ENCODE peak calls at places on chromosomes 13 and 19, in nine cellular contexts. F, Y, A, N, L, B, R, V and T are unnamed samples.
A peak's percentile ranks its signal among the peaks of the same experiment; 100 is the strongest.

GRCh38 chr19:36125557-36125956 is 10.3 kb downstream of the TBCB start:
- DNase-seq in N (no peak), A (no peak), L (no peak), B (no peak), V (no peak), R (no peak), Y (no peak), F (no peak), T (no peak)

GRCh38 chr13:77697208-77698103 is at the start of gene SLAIN1:
- DNase-seq in N (peak; percentile 93), V (peak; percentile 85), R (peak; percentile 75), F (no peak), Y (peak; percentile 87), L (peak; percentile 85), B (peak; percentile 83), A (peak; percentile 94), T (peak; percentile 37)

GRCh38 chr13:35791191-35791902 is 314.9 kb upstream of the MAB21L1 start:
- DNase-seq in Y (no peak), A (no peak), V (no peak), N (no peak), B (no peak), R (no peak), F (peak; percentile 93), L (no peak), T (no peak)

GRCh38 chr13:109700176-109700575 is 86.2 kb downstream of the IRS2 start:
- DNase-seq in F (peak; percentile 46), R (peak; percentile 30), Y (peak; percentile 77), L (no peak), B (peak; percentile 86), A (peak; percentile 23), N (peak; percentile 92), V (peak; percentile 96), T (no peak)

GRCh38 chr19:4932711-4933110 is 23.4 kb downstream of the UHRF1 start:
- DNase-seq in Y (no peak), F (no peak), R (no peak), V (no peak), N (no peak), L (no peak), A (no peak), B (no peak), T (no peak)

GRCh38 chr19:3324405-3324856 is 42.0 kb upstream of the NFIC start:
- DNase-seq in Y (no peak), V (no peak), F (no peak), N (peak; percentile 39), L (peak; percentile 60), B (peak; percentile 55), R (peak; percentile 60), A (no peak), T (no peak)

GRCh38 chr19:43570174-43570791 is 5.0 kb downstream of the XRCC1 start:
- DNase-seq in A (no peak), N (peak; percentile 65), V (peak; percentile 96), F (no peak), L (no peak), B (no peak), Y (no peak), R (no peak), T (no peak)

GRCh38 chr19:46828484-46828883 is 22.2 kb downstream of the AP2S1 start:
- DNase-seq in V (peak; percentile 50), N (no peak), Y (no peak), R (no peak), F (peak; percentile 25), L (peak; percentile 35), B (no peak), A (no peak), T (no peak)

GRCh38 chr19:53157601-53158000 is 1.3 kb downstream of the ZNF347 start:
- DNase-seq in F (peak; percentile 8), Y (peak; percentile 25), N (no peak), A (peak; percentile 21), R (peak; percentile 39), V (no peak), B (no peak), L (no peak), T (no peak)

GRCh38 chr13:110012102-110012739 is 225.8 kb upstream of the IRS2 start:
- DNase-seq in Y (peak; percentile 31), R (no peak), V (no peak), B (no peak), N (no peak), L (no peak), A (no peak), F (peak; percentile 99), T (no peak)

GRCh38 chr13:113726961-113727411 is 32.0 kb upstream of the TMEM255B start:
- DNase-seq in V (peak; percentile 25), B (no peak), L (no peak), F (peak; percentile 30), R (no peak), Y (no peak), A (no peak), N (no peak), T (no peak)

GRCh38 chr19:7847664-7848063 is 17.6 kb downstream of the EVI5L start:
- DNase-seq in A (no peak), Y (no peak), F (no peak), R (no peak), L (no peak), N (no peak), V (no peak), B (no peak), T (no peak)

GRCh38 chr19:31351212-31352193 is 2.3 kb upstream of the TSHZ3 start:
- DNase-seq in R (peak; percentile 74), Y (peak; percentile 45), N (no peak), L (peak; percentile 16), A (no peak), B (no peak), V (no peak), F (peak; percentile 59), T (no peak)

GRCh38 chr19:31096047-31096446 is 253.2 kb downstream of the TSHZ3 start:
- DNase-seq in V (no peak), L (no peak), F (no peak), A (no peak), N (no peak), R (no peak), Y (no peak), B (no peak), T (no peak)

GRCh38 chr19:7224205-7224833 is 69.9 kb downstream of the INSR start:
- DNase-seq in V (no peak), A (peak; percentile 33), L (no peak), N (peak; percentile 53), B (no peak), Y (no peak), R (peak; percentile 23), F (peak; percentile 72), T (no peak)

GRCh38 chr19:2398735-2399305 is 28.6 kb downstream of the TIMM13 start:
- DNase-seq in V (no peak), B (no peak), A (no peak), N (no peak), Y (no peak), L (no peak), R (no peak), F (no peak), T (no peak)

GRCh38 chr13:35957174-35957867 is 173.9 kb downstream of the DCLK1 start:
- DNase-seq in N (no peak), L (no peak), R (no peak), F (peak; percentile 83), B (no peak), V (no peak), A (no peak), Y (no peak), T (no peak)